ENCODE peak calls at places on chromosomes 16 and 17, in five cellular contexts. T, J, B, A and R are unnamed samples.

GRCh38 chr17:74917430-74917829 is 5.6 kb downstream of the USH1G start:
- DNase-seq in T (no peak), J (no peak), B (no peak), A (no peak), R (no peak)

GRCh38 chr16:82509636-82510035 is 117.1 kb upstream of the CDH13 start:
- DNase-seq in T (no peak), J (no peak), B (no peak), A (no peak), R (no peak)

GRCh38 chr17:37490022-37490587 is 414 bp downstream of the DUSP14 start:
- DNase-seq in T (peak), J (no peak), B (peak), A (peak), R (no peak)

GRCh38 chr16:82761858-82762257 is 135.1 kb downstream of the CDH13 start:
- DNase-seq in T (no peak), J (peak), B (no peak), A (no peak), R (no peak)

GRCh38 chr16:280991-281659 is 734 bp downstream of the ARHGDIG start:
- DNase-seq in T (no peak), J (no peak), B (no peak), A (no peak), R (no peak)

GRCh38 chr16:13919330-13919682 is 648 bp upstream of the ERCC4 start:
- DNase-seq in T (no peak), J (no peak), B (peak), A (peak), R (no peak)

GRCh38 chr16:85423186-85423550 is 190.0 kb upstream of the GSE1 start:
- DNase-seq in T (no peak), J (no peak), B (no peak), A (no peak), R (no peak)

GRCh38 chr16:79747688-79748087 is 147.2 kb upstream of the MAF start:
- DNase-seq in T (no peak), J (no peak), B (no peak), A (no peak), R (no peak)

GRCh38 chr17:7217113-7217987 is 2.3 kb downstream of the DLG4 start:
- DNase-seq in T (no peak), J (no peak), B (no peak), A (peak), R (no peak)

GRCh38 chr17:44311562-44312181 is 3.3 kb downstream of the RUNDC3A start:
- DNase-seq in T (no peak), J (no peak), B (no peak), A (no peak), R (no peak)

GRCh38 chr16:77273-77806 is 685 bp upstream of the MPG start:
- DNase-seq in T (no peak), J (no peak), B (peak), A (peak), R (no peak)

GRCh38 chr16:4882261-4882632 is 35.0 kb downstream of the UBN1 start:
- DNase-seq in T (no peak), J (no peak), B (no peak), A (no peak), R (peak)

GRCh38 chr16:57998992-57999365 is 1.5 kb downstream of the ZNF319 start:
- DNase-seq in T (no peak), J (no peak), B (no peak), A (no peak), R (no peak)

GRCh38 chr17:17341452-17341851 is 38.3 kb downstream of the NT5M start:
- DNase-seq in T (no peak), J (no peak), B (no peak), A (no peak), R (no peak)